ENCODE peak calls at places on chromosomes 11 and 22, in six cellular contexts. R is cardiac muscle cell, Y is ascending aorta, X is aorta, F is kidney, P is AG04450. L is an unnamed sample.

GRCh38 chr11:32893091-32893946 is 708 bp downstream of the QSER1 start:
- DNase-seq in P (no peak), R (peak; percentile 82), X (peak; percentile 81), F (peak; percentile 86), Y (no peak), L (peak; percentile 66)

GRCh38 chr11:94457118-94458029 is 36.3 kb downstream of the MRE11 start:
- DNase-seq in X (no peak), F (no peak), P (no peak), R (no peak), Y (no peak), L (no peak)

GRCh38 chr11:61339490-61339878 is 6.5 kb downstream of the TKFC start:
- DNase-seq in F (no peak), R (no peak), P (no peak), Y (no peak), X (peak; percentile 27), L (no peak)

GRCh38 chr11:71336996-71337772 is 84.8 kb upstream of the SHANK2 start:
- DNase-seq in Y (no peak), P (no peak), X (peak; percentile 35), R (no peak), F (peak; percentile 52), L (no peak)

GRCh38 chr22:19880786-19881569 is 26.3 kb upstream of the GNB1L start:
- DNase-seq in P (peak; percentile 87), R (peak; percentile 56), X (peak; percentile 88), F (peak; percentile 84), Y (no peak), L (no peak)

GRCh38 chr11:48031602-48032001 is 51.2 kb downstream of the PTPRJ start:
- DNase-seq in Y (no peak), F (no peak), R (no peak), X (no peak), P (no peak), L (no peak)

GRCh38 chr22:44197271-44197670 is 16.5 kb downstream of the PARVG start:
- DNase-seq in X (no peak), P (no peak), R (no peak), Y (no peak), F (no peak), L (no peak)

GRCh38 chr22:39592104-39593060 is 21.8 kb downstream of the CACNA1I start:
- DNase-seq in P (peak; percentile 45), X (peak; percentile 85), F (peak; percentile 87), Y (no peak), R (no peak), L (no peak)

GRCh38 chr11:111476961-111477360 is 35.2 kb downstream of the BTG4 start:
- DNase-seq in F (no peak), X (no peak), R (no peak), Y (no peak), P (no peak), L (no peak)

GRCh38 chr11:35990816-35991215 is 47.0 kb downstream of the LDLRAD3 start:
- DNase-seq in Y (no peak), F (no peak), R (no peak), P (no peak), X (no peak), L (no peak)

GRCh38 chr11:102497061-102497460 is 33.5 kb downstream of the MMP7 start:
- DNase-seq in F (no peak), R (no peak), X (no peak), Y (no peak), P (no peak), L (no peak)

GRCh38 chr22:47063071-47063509 is 300.6 kb downstream of the TBC1D22A start:
- DNase-seq in X (peak; percentile 68), P (no peak), Y (no peak), R (no peak), F (no peak), L (no peak)

GRCh38 chr22:35324067-35324466 is 24.4 kb downstream of the TOM1 start:
- DNase-seq in R (no peak), X (peak; percentile 22), P (no peak), Y (no peak), F (peak; percentile 16), L (no peak)

GRCh38 chr11:130801287-130802146 is 114.8 kb downstream of the SNX19 start:
- DNase-seq in X (no peak), F (no peak), Y (no peak), P (no peak), R (no peak), L (no peak)

GRCh38 chr11:126990716-126991480 is 9.7 kb downstream of the KIRREL3 start:
- DNase-seq in X (no peak), P (no peak), Y (no peak), R (no peak), F (no peak), L (no peak)

GRCh38 chr22:31947296-31947695 is 3.0 kb downstream of the YWHAH start:
- DNase-seq in P (no peak), X (no peak), Y (no peak), F (no peak), R (no peak), L (no peak)

DNA sequence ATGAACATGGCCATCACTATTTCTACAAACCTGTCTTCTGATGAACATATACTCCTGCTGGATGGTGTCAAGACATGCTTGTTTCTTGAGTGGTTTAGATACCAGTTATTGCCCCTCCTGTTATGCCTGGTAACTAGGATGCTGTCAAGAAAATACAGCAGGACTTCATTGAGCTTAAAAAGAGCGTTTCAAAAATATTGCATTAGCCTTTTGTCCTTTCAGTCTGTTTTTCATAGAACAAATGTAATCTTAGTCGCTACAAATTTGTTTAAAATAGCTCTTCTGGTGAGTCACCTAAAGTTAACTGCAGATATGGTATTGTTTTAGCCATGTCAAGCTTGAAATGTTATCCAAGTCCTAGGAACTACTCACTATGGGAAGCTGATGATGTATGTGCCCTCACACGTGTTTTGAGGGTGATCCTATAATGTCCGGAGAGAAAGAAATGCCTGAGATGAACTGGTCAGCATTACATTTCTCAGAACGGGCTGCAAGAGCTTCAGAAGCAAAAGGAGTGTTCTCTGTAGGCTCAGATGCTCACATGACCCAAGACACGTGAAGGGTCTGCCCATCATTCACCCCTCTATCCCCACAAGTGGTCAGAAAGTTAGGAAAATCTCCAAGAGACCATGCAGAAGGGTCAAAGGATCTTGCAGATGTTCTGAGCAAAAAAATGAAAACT is 20.7 kb downstream of the ADM start:
- DNase-seq in P (peak; percentile 93), F (no peak), X (no peak), R (no peak), Y (no peak), L (no peak)
- H3K27ac ChIP-seq in P (peak overlapping the region; percentile 87), F (no peak overlapping the region), X (peak overlapping the region; percentile 58), R (no peak overlapping the region), Y (peak overlapping the region; percentile 81), L (no peak overlapping the region)

DNA sequence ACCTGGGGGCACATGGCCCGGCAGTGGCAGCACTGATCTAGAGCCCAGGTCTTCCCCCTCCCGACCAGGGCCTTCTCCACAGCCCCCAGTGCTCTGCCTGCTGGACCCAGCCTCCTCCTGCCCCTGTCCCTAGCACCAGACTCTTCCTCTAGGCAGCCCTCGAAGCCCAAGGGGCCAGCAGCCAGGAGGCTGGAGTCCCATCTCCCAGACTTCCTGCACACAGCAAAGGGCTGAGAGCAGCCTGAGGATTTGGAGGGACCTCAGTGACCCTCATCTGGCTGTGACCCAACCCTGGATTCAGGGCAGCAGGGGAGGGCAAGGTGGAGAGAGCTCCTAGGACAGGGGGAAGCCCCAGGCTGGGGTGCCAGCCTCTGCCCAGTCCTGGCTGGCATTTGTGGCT is 3.0 kb downstream of the RHOD start:
- DNase-seq in Y (no peak), R (no peak), F (no peak), P (no peak), X (peak; percentile 59), L (no peak)
- H3K27ac ChIP-seq in Y (no peak overlapping the region), R (no peak overlapping the region), F (no peak overlapping the region), P (no peak overlapping the region), X (no peak overlapping the region), L (no peak overlapping the region)

GRCh38 chr22:24086310-24086709 is 75.2 kb downstream of the CABIN1 start:
- DNase-seq in P (no peak), X (peak; percentile 52), R (no peak), Y (no peak), F (peak; percentile 54), L (no peak)
- H3K27ac ChIP-seq in P (no peak overlapping the region), X (no peak overlapping the region), R (no peak overlapping the region), Y (no peak overlapping the region), F (no peak overlapping the region), L (no peak overlapping the region)

GRCh38 chr11:118145285-118146227 is 7.1 kb downstream of the SCN4B start:
- DNase-seq in F (peak; percentile 94), Y (peak; percentile 15), P (no peak), X (peak; percentile 91), R (peak; percentile 89), L (peak; percentile 73)
- H3K27ac ChIP-seq in F (no peak overlapping the region), Y (no peak overlapping the region), P (no peak overlapping the region), X (no peak overlapping the region), R (no peak overlapping the region), L (no peak overlapping the region)

GRCh38 chr11:83813296-83813695 is 527.1 kb upstream of the CCDC90B start:
- DNase-seq in F (no peak), R (no peak), X (no peak), Y (no peak), P (no peak), L (no peak)
- H3K27ac ChIP-seq in F (no peak overlapping the region), R (no peak overlapping the region), X (no peak overlapping the region), Y (no peak overlapping the region), P (no peak overlapping the region), L (no peak overlapping the region)

GRCh38 chr11:118198370-118198769 is 21.9 kb upstream of the SCN2B start:
- DNase-seq in Y (no peak), R (peak; percentile 77), P (peak; percentile 23), F (peak; percentile 87), X (peak; percentile 92), L (peak; percentile 72)

GRCh38 chr11:118193910-118194566 is 17.6 kb upstream of the SCN2B start:
- DNase-seq in Y (no peak), X (no peak), F (no peak), R (no peak), P (no peak), L (no peak)

GRCh38 chr11:118200497-118200896 is 24.1 kb upstream of the SCN2B start:
- DNase-seq in R (no peak), F (no peak), P (no peak), X (no peak), Y (no peak), L (no peak)

GRCh38 chr11:118199135-118199534 is 22.7 kb upstream of the SCN2B start:
- DNase-seq in X (no peak), Y (no peak), R (no peak), F (no peak), P (no peak), L (no peak)

DNA sequence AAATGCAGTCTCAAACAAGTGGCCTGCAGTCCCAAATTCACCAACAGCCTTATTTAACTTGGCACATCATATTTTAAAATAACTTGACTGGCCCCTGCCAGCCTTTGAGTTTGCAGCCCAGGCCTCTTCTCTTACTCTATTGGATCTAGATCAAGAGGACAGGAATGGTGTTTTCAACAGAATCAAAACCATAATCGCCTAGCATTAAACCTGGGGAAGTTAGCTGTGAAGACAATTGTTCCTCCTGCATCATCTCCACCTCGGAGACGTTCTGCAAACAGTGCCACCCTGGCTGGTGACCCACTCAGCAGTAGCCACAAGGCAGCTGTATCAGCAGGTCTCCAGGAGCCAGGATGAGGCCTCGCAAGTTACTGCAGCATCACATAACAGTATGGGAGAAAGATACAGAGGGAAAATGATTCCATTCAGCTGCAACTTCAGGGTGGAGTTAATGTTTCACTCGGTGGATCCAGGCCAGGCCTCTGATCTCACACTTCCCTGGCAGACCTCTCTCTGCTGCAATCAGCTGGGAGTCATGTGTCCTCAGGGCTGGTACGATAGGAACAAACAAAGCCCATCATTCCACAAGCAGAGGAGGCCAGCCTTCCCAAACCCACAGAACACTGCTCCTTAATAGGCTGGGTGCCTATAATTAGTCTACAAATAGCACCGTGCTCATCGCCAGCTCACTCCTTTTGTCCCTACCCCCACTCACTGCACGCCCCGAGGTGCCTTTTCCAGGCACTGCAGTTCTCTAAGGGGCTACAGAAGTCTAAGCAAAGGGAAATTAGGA is 18.6 kb upstream of the SCN2B start:
- DNase-seq in F (peak; percentile 85), X (peak; percentile 84), Y (no peak), P (peak; percentile 6), R (peak; percentile 72), L (no peak)
- H3K27ac ChIP-seq in F (peak overlapping the region; percentile 2), X (no peak overlapping the region), Y (peak overlapping the region; percentile 13), P (no peak overlapping the region), R (peak overlapping the region; percentile 78), L (no peak overlapping the region)

GRCh38 chr11:3095712-3096361 is 38.6 kb upstream of the CARS1 start:
- DNase-seq in P (peak; percentile 51), F (peak; percentile 85), X (peak; percentile 65), Y (peak; percentile 7), R (no peak), L (no peak)
- H3K27ac ChIP-seq in P (peak overlapping the region; percentile 87), F (peak overlapping the region; percentile 58), X (no peak overlapping the region), Y (no peak overlapping the region), R (no peak overlapping the region), L (no peak overlapping the region)

L was measured in CD8-positive, alpha-beta T cell.